ENCODE peak calls at places on chromosomes 4 and X, in four cellular contexts. Q, E, I and H are unnamed samples.

GRCh38 chr4:74038161-74039064 is at the start of gene CXCL3:
- DNase-seq in Q (peak; percentile 40), I (peak; percentile 56), E (peak; percentile 67), H (no peak)

GRCh38 chrX:84724576-84724975 is 222.3 kb upstream of the HDX start:
- DNase-seq in Q (no peak), I (no peak), E (peak; percentile 21), H (no peak)

GRCh38 chr4:153113061-153113837 is 91.0 kb upstream of the TRIM2 start:
- DNase-seq in Q (peak; percentile 29), E (no peak), I (no peak), H (no peak)

GRCh38 chr4:107721436-107722090 is 1.5 kb upstream of the PAPSS1 start:
- DNase-seq in E (peak; percentile 61), I (no peak), Q (no peak), H (peak; percentile 75)

GRCh38 chr4:1712216-1713002 is at the start of gene SLBP:
- DNase-seq in E (peak; percentile 96), Q (peak; percentile 88), I (peak; percentile 86), H (peak; percentile 95)

GRCh38 chr4:122847931-122848330 is 21.3 kb downstream of the FGF2 start:
- DNase-seq in Q (no peak), E (no peak), I (no peak), H (no peak)

GRCh38 chrX:19775830-19776498 is 111.4 kb downstream of the SH3KBP1 start:
- DNase-seq in E (no peak), Q (no peak), I (no peak), H (no peak)

GRCh38 chr4:99077177-99077576 is 11.4 kb downstream of the ADH5 start:
- DNase-seq in I (no peak), Q (no peak), E (no peak), H (no peak)

GRCh38 chr4:25524616-25525146 is 131.0 kb upstream of the SLC34A2 start:
- DNase-seq in I (no peak), Q (no peak), E (no peak), H (no peak)

GRCh38 chrX:71082778-71083177 is 12.9 kb upstream of the FOXO4 start:
- DNase-seq in E (no peak), Q (no peak), I (no peak), H (no peak)

GRCh38 chr4:176333076-176333475 is 13.3 kb downstream of the SPCS3 start:
- DNase-seq in Q (peak; percentile 59), I (no peak), E (no peak), H (no peak)

GRCh38 chr4:143773998-143774898 is 73.8 kb upstream of the FREM3 start:
- DNase-seq in I (peak; percentile 31), E (peak; percentile 86), Q (peak; percentile 41), H (peak; percentile 31)

GRCh38 chr4:158970786-158971185 is 132.1 kb upstream of the RAPGEF2 start:
- DNase-seq in I (no peak), Q (peak; percentile 18), E (no peak), H (no peak)

GRCh38 chr4:10117424-10118354 is 1.1 kb upstream of the WDR1 start:
- DNase-seq in Q (no peak), E (no peak), I (no peak), H (no peak)

GRCh38 chr4:183100298-183100599 is 1.2 kb downstream of the WWC2 start:
- DNase-seq in Q (no peak), I (no peak), E (no peak), H (no peak)

GRCh38 chr4:139988863-139989765 is 164.9 kb downstream of the MAML3 start:
- DNase-seq in Q (peak; percentile 97), E (peak; percentile 93), I (no peak), H (no peak)

GRCh38 chrX:45022144-45022543 is 149.2 kb downstream of the KDM6A start:
- DNase-seq in Q (no peak), E (peak; percentile 26), I (no peak), H (no peak)

GRCh38 chr4:87005690-87006461 is 71.1 kb downstream of the AFF1 start:
- DNase-seq in I (no peak), Q (no peak), E (peak; percentile 59), H (no peak)

GRCh38 chrX:31670245-31670644 is 598.4 kb upstream of the FTHL17 start:
- DNase-seq in Q (no peak), I (no peak), E (peak; percentile 47), H (no peak)

DNA sequence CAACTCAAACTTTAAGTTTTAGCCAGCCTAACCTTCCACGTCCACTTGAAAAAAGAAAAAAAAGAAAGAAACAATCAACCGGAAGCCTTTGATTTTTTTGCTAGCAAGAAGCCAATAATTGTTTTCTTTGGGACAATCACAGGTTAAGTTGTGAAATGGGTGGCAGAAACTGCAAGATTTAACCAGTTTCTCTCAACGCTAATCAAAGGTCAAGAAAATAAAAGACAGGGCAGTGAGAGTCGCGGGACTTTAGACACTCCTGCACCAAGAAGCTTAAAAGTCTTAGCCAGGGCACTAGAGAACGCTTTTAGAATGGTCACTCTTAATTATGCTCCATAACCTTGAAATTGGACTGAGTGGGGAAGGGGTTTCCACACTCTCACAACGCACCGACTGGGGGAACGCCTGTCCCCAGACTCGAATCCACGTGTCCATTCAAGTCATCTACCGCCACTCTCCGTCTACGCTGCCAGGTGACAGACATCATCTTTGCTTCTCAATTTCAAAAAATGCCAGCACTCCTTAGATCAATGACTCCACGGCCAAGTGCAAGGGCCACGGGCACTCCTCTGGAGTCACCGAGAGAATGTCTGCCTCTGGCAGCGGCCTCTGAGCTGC is 883 bp downstream of the ACSL1 start:
- DNase-seq in E (no peak), Q (no peak), I (no peak), H (no peak)
- H3K18ac ChIP-seq in E (no peak overlapping the region), Q (no peak overlapping the region), I (peak overlapping the region; percentile 25), H (no peak overlapping the region)

GRCh38 chr4:52645315-52645714 is 13.8 kb downstream of the USP46 start:
- DNase-seq in Q (no peak), E (no peak), I (no peak), H (no peak)
- H3K18ac ChIP-seq in Q (no peak overlapping the region), E (no peak overlapping the region), I (no peak overlapping the region), H (no peak overlapping the region)

GRCh38 chrX:68753218-68753617 is 75.6 kb upstream of the EFNB1 start:
- DNase-seq in E (no peak), Q (no peak), I (no peak), H (no peak)
- H3K18ac ChIP-seq in E (no peak overlapping the region), Q (no peak overlapping the region), I (no peak overlapping the region), H (no peak overlapping the region)

GRCh38 chr4:173526724-173527102 is 3.3 kb downstream of the HAND2 start:
- DNase-seq in E (no peak), I (no peak), Q (no peak), H (no peak)
- H3K18ac ChIP-seq in E (no peak overlapping the region), I (no peak overlapping the region), Q (no peak overlapping the region), H (no peak overlapping the region)

GRCh38 chrX:15672886-15673285 is 8.3 kb upstream of the CLTRN start:
- DNase-seq in I (no peak), E (no peak), Q (no peak), H (no peak)

GRCh38 chrX:15674899-15675489 is 10.4 kb upstream of the CLTRN start:
- DNase-seq in I (peak; percentile 80), E (peak; percentile 93), Q (peak; percentile 93), H (no peak)

GRCh38 chrX:15673970-15674369 is 9.4 kb upstream of the CLTRN start:
- DNase-seq in I (no peak), E (no peak), Q (no peak), H (no peak)

GRCh38 chrX:15674514-15674898 is 9.9 kb upstream of the CLTRN start:
- DNase-seq in Q (peak; percentile 96), I (peak; percentile 80), E (no peak), H (no peak)

DNA sequence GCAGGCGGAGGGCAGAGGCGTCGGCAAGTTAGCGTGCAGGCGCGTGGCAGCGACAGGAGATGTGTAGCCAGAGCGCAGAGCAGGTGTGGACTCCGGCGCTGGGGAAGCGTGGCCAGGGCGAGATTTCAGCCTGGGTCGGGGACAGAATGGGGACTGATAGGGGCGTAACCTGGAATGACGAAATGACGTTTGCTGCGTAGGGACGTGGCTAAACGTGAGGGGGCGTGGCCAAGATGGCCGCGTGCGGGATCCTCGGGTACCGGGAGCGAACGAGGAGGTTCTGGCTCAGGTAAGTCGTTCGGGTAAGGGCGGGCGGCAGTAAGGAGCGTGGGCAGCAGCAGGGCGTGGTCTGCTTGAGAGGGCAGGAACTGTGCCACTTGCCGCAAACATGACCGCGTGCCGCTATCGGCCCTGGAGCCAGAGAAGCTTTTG is 10.9 kb upstream of the CLTRN start:
- DNase-seq in I (peak; percentile 74), E (peak; percentile 85), Q (no peak), H (peak; percentile 81)
- H3K18ac ChIP-seq in I (peak overlapping the region; percentile 99), E (no peak overlapping the region), Q (peak overlapping the region; percentile 92), H (peak overlapping the region; percentile 99)